ENCODE peak calls at places on chromosome 11, in nine cellular contexts. G is stimulated activated CD4-positive, alpha-beta T cell treated with anti-CD3 and anti-CD28 coated beads, Interleukin-1b, Interleukin-23, amount 100 ng/mL, for 24 hours; M is renal cortical epithelial cell; Y is NCI-H146; F is C1 segment of cervical spinal cord; Z is Panc1; A is T1000; E is hippocampal formation; Q is OCI-LY7. P is an unnamed sample.

GRCh38 chr11:29627541-29627940 is 389.3 kb downstream of the KCNA4 start:
- DNase-seq in Q (no peak), A (no peak), E (no peak), G (no peak), Z (no peak), F (no peak), M (peak), Y (no peak), P (no peak)

GRCh38 chr11:134736251-134737072 is 324.4 kb upstream of the B3GAT1 start:
- DNase-seq in Y (no peak), E (no peak), A (no peak), Z (no peak), M (no peak), F (no peak), Q (no peak), G (no peak), P (no peak)

GRCh38 chr11:18522388-18522787 is 4.4 kb downstream of the TSG101 start:
- DNase-seq in F (no peak), A (no peak), Q (peak), E (no peak), Y (no peak), M (no peak), Z (no peak), G (no peak), P (no peak)

GRCh38 chr11:76512851-76513653 is 68.2 kb downstream of the EMSY start:
- DNase-seq in M (peak), E (no peak), A (no peak), Z (no peak), F (no peak), Y (no peak), G (no peak), Q (peak), P (no peak)

GRCh38 chr11:109819410-109819809 is 273.8 kb upstream of the ZC3H12C start:
- DNase-seq in Q (no peak), E (no peak), A (no peak), G (no peak), M (peak), F (no peak), Z (no peak), Y (peak), P (no peak)

GRCh38 chr11:98566978-98567377 is 453.8 kb upstream of the CNTN5 start:
- DNase-seq in M (no peak), Y (no peak), F (no peak), G (no peak), Q (no peak), Z (no peak), A (no peak), E (no peak), P (no peak)

GRCh38 chr11:11798586-11799438 is 43.0 kb upstream of the USP47 start:
- DNase-seq in E (peak), M (peak), F (peak), G (peak), Y (peak), Q (peak), A (peak), Z (no peak), P (peak)

GRCh38 chr11:10233581-10233980 is 60.4 kb downstream of the SBF2 start:
- DNase-seq in Y (no peak), E (no peak), F (no peak), M (peak), G (no peak), A (no peak), Q (no peak), Z (no peak), P (no peak)

GRCh38 chr11:124608146-124608545 is 3.1 kb upstream of the PANX3 start:
- DNase-seq in Y (no peak), Q (no peak), F (no peak), G (no peak), M (no peak), E (no peak), Z (no peak), A (no peak), P (no peak)

GRCh38 chr11:44754876-44755552 is 28.3 kb downstream of the TSPAN18 start:
- DNase-seq in Y (no peak), M (no peak), A (no peak), Z (no peak), F (no peak), E (no peak), Q (no peak), G (no peak), P (peak)

P was measured in ascending aorta.